ENCODE peak calls at places on chromosomes 12 and 14, in seven cellular contexts. One of them, this sample, is unnamed.

GRCh38 chr14:104086661-104087461 is 1.4 kb downstream of the ASPG start:
- ATAC-seq in HCT116: no peak
- ATAC-seq in upper lobe of right lung: no peak
- ATAC-seq in left lung: no peak
- ATAC-seq in lung: no peak
- ATAC-seq in Panc1: no peak
- ATAC-seq in K562: no peak
- ATAC-seq in this sample: no peak

GRCh38 chr12:104667139-104667538 is 210.4 kb downstream of the CHST11 start:
- ATAC-seq in HCT116: no peak
- ATAC-seq in upper lobe of right lung: peak
- ATAC-seq in left lung: peak
- ATAC-seq in lung: no peak
- ATAC-seq in Panc1: no peak
- ATAC-seq in K562: no peak
- ATAC-seq in this sample: peak

GRCh38 chr12:57166971-57167371 is 19.6 kb upstream of the LRP1-AS start:
- ATAC-seq in HCT116: peak
- ATAC-seq in upper lobe of right lung: no peak
- ATAC-seq in left lung: peak
- ATAC-seq in lung: no peak
- ATAC-seq in Panc1: peak
- ATAC-seq in K562: peak
- ATAC-seq in this sample: no peak

GRCh38 chr12:108319277-108320234 is 19.6 kb downstream of the CMKLR1 start:
- ATAC-seq in HCT116: no peak
- ATAC-seq in upper lobe of right lung: no peak
- ATAC-seq in left lung: no peak
- ATAC-seq in lung: no peak
- ATAC-seq in Panc1: no peak
- ATAC-seq in K562: no peak
- ATAC-seq in this sample: no peak

GRCh38 chr12:4829161-4829792 is 80.4 kb upstream of the KCNA1 start:
- ATAC-seq in HCT116: no peak
- ATAC-seq in upper lobe of right lung: no peak
- ATAC-seq in left lung: no peak
- ATAC-seq in lung: no peak
- ATAC-seq in Panc1: no peak
- ATAC-seq in K562: no peak
- ATAC-seq in this sample: no peak

GRCh38 chr12:131114331-131114730 is 160.6 kb downstream of the ADGRD1 start:
- ATAC-seq in HCT116: no peak
- ATAC-seq in upper lobe of right lung: no peak
- ATAC-seq in left lung: no peak
- ATAC-seq in lung: no peak
- ATAC-seq in Panc1: no peak
- ATAC-seq in K562: no peak
- ATAC-seq in this sample: no peak

GRCh38 chr12:14260011-14260993 is 105.2 kb upstream of the ATF7IP start:
- ATAC-seq in HCT116: peak
- ATAC-seq in upper lobe of right lung: peak
- ATAC-seq in left lung: peak
- ATAC-seq in lung: peak
- ATAC-seq in Panc1: peak
- ATAC-seq in K562: peak
- ATAC-seq in this sample: peak

GRCh38 chr14:104355949-104356737 is 217.8 kb downstream of the KIF26A start:
- ATAC-seq in HCT116: no peak
- ATAC-seq in upper lobe of right lung: no peak
- ATAC-seq in left lung: no peak
- ATAC-seq in lung: peak
- ATAC-seq in Panc1: no peak
- ATAC-seq in K562: no peak
- ATAC-seq in this sample: no peak

GRCh38 chr14:77738559-77739250 is 22.3 kb downstream of the SNW1 start:
- ATAC-seq in HCT116: no peak
- ATAC-seq in upper lobe of right lung: no peak
- ATAC-seq in left lung: peak
- ATAC-seq in lung: no peak
- ATAC-seq in Panc1: no peak
- ATAC-seq in K562: no peak
- ATAC-seq in this sample: no peak

GRCh38 chr12:109759595-109759994 is 46.0 kb downstream of the FAM222A start:
- ATAC-seq in HCT116: no peak
- ATAC-seq in upper lobe of right lung: no peak
- ATAC-seq in left lung: no peak
- ATAC-seq in lung: no peak
- ATAC-seq in Panc1: no peak
- ATAC-seq in K562: no peak
- ATAC-seq in this sample: no peak

GRCh38 chr12:93102744-93103143 is 173.6 kb upstream of the EEA1 start:
- ATAC-seq in HCT116: no peak
- ATAC-seq in upper lobe of right lung: no peak
- ATAC-seq in left lung: no peak
- ATAC-seq in lung: no peak
- ATAC-seq in Panc1: no peak
- ATAC-seq in K562: no peak
- ATAC-seq in this sample: no peak

GRCh38 chr12:110744176-110744575 is 1.5 kb upstream of the PPP1CC start:
- ATAC-seq in HCT116: peak
- ATAC-seq in upper lobe of right lung: no peak
- ATAC-seq in left lung: no peak
- ATAC-seq in lung: no peak
- ATAC-seq in Panc1: peak
- ATAC-seq in K562: no peak
- ATAC-seq in this sample: no peak

GRCh38 chr12:30330565-30330964 is 365.1 kb downstream of the IPO8 start:
- ATAC-seq in HCT116: no peak
- ATAC-seq in upper lobe of right lung: no peak
- ATAC-seq in left lung: no peak
- ATAC-seq in lung: no peak
- ATAC-seq in Panc1: no peak
- ATAC-seq in K562: no peak
- ATAC-seq in this sample: no peak

GRCh38 chr14:61649283-61649682 is 46.0 kb upstream of the HIF1A start:
- ATAC-seq in HCT116: no peak
- ATAC-seq in upper lobe of right lung: no peak
- ATAC-seq in left lung: no peak
- ATAC-seq in lung: no peak
- ATAC-seq in Panc1: no peak
- ATAC-seq in K562: no peak
- ATAC-seq in this sample: no peak

GRCh38 chr14:99133563-99134332 is 138.2 kb downstream of the BCL11B start:
- ATAC-seq in HCT116: no peak
- ATAC-seq in upper lobe of right lung: no peak
- ATAC-seq in left lung: no peak
- ATAC-seq in lung: no peak
- ATAC-seq in Panc1: no peak
- ATAC-seq in K562: no peak
- ATAC-seq in this sample: no peak

DNA sequence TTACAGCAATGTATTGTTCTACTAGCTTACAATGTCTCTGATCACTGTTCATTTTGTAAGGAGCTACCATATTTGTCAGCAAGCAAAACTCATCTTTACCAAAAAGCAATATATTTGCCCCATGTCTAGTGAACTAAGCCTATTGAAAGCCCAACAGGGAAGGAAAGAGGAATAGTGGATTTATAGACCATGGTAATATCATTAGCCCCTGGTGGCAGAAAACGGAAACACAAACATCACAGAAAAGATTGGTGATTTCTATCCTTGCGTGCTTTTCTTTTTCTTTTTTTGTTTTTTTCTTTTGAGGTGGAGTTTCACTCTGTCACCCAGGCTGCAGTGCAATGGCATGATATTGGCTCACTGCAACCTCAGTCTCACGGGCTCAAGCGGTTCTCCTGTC is 1562.4 kb upstream of the TMEM132C start:
- ATAC-seq in HCT116: no peak
- ATAC-seq in upper lobe of right lung: no peak
- ATAC-seq in left lung: no peak
- ATAC-seq in lung: no peak
- ATAC-seq in Panc1: no peak
- ATAC-seq in K562: no peak
- ATAC-seq in this sample: no peak
- TF ChIP-seq CTCF in HCT116: peak
- TF ChIP-seq CTCF in upper lobe of right lung: no peak
- TF ChIP-seq CTCF in left lung: no peak
- TF ChIP-seq CTCF in lung: no peak
- TF ChIP-seq CTCF in Panc1: peak
- TF ChIP-seq CTCF in K562: peak
- TF ChIP-seq CTCF in this sample: no peak

GRCh38 chr12:81079280-81080076 is 1.6 kb downstream of the ACSS3 start:
- ATAC-seq in HCT116: no peak
- ATAC-seq in upper lobe of right lung: no peak
- ATAC-seq in left lung: peak
- ATAC-seq in lung: no peak
- ATAC-seq in Panc1: no peak
- ATAC-seq in K562: no peak
- ATAC-seq in this sample: no peak
- H3K4me3 ChIP-seq in HCT116: no peak
- H3K4me3 ChIP-seq in upper lobe of right lung: peak
- H3K4me3 ChIP-seq in left lung: peak
- H3K4me3 ChIP-seq in lung: peak
- H3K4me3 ChIP-seq in Panc1: no peak
- H3K4me3 ChIP-seq in K562: no peak
- H3K4me3 ChIP-seq in this sample: no peak

DNA sequence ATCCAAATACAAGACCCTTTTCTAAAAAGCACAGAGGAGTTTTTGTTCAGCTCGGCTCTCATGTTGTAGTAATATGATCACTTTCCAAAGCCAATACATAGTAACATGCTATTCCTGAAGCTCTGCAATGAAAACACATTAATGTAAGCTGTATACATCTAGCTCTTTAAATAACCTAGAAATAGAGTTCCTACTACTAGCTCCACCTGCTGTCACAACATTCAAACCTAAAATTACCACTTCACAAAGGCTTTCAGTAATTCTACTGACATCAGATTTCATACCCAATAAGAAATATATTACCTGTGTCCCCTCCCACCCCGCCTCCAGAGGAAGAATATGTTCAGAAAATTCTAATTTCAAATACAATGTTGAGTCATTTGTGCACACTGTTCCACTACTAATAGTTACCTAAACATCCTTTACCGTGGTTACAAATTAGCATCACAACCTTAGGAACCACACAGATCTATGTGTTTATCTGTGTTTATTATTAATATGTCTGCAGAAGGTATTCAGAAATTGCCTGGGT is 17.8 kb downstream of the EFCAB11 start:
- ATAC-seq in HCT116: no peak
- ATAC-seq in upper lobe of right lung: no peak
- ATAC-seq in left lung: no peak
- ATAC-seq in lung: no peak
- ATAC-seq in Panc1: no peak
- ATAC-seq in K562: no peak
- ATAC-seq in this sample: no peak
- TF ChIP-seq CTCF in HCT116: no peak
- TF ChIP-seq CTCF in upper lobe of right lung: no peak
- TF ChIP-seq CTCF in left lung: no peak
- TF ChIP-seq CTCF in lung: no peak
- TF ChIP-seq CTCF in Panc1: peak
- TF ChIP-seq CTCF in K562: no peak
- TF ChIP-seq CTCF in this sample: no peak

GRCh38 chr14:75335588-75335987 is 57.0 kb downstream of the FOS start:
- ATAC-seq in HCT116: no peak
- ATAC-seq in upper lobe of right lung: no peak
- ATAC-seq in left lung: no peak
- ATAC-seq in lung: no peak
- ATAC-seq in Panc1: no peak
- ATAC-seq in K562: no peak
- ATAC-seq in this sample: no peak

GRCh38 chr14:75328575-75328974 is 49.9 kb downstream of the FOS start:
- ATAC-seq in HCT116: no peak
- ATAC-seq in upper lobe of right lung: no peak
- ATAC-seq in left lung: no peak
- ATAC-seq in lung: no peak
- ATAC-seq in Panc1: no peak
- ATAC-seq in K562: no peak
- ATAC-seq in this sample: no peak

GRCh38 chr14:75339059-75339458 is 60.4 kb downstream of the FOS start:
- ATAC-seq in HCT116: no peak
- ATAC-seq in upper lobe of right lung: no peak
- ATAC-seq in left lung: no peak
- ATAC-seq in lung: no peak
- ATAC-seq in Panc1: no peak
- ATAC-seq in K562: no peak
- ATAC-seq in this sample: peak

GRCh38 chr14:75333523-75334190 is 55.0 kb downstream of the FOS start:
- ATAC-seq in HCT116: no peak
- ATAC-seq in upper lobe of right lung: peak
- ATAC-seq in left lung: peak
- ATAC-seq in lung: no peak
- ATAC-seq in Panc1: no peak
- ATAC-seq in K562: no peak
- ATAC-seq in this sample: peak
- H3K4me3 ChIP-seq in HCT116: no peak
- H3K4me3 ChIP-seq in upper lobe of right lung: peak
- H3K4me3 ChIP-seq in left lung: no peak
- H3K4me3 ChIP-seq in lung: no peak
- H3K4me3 ChIP-seq in Panc1: no peak
- H3K4me3 ChIP-seq in K562: no peak
- H3K4me3 ChIP-seq in this sample: no peak

DNA sequence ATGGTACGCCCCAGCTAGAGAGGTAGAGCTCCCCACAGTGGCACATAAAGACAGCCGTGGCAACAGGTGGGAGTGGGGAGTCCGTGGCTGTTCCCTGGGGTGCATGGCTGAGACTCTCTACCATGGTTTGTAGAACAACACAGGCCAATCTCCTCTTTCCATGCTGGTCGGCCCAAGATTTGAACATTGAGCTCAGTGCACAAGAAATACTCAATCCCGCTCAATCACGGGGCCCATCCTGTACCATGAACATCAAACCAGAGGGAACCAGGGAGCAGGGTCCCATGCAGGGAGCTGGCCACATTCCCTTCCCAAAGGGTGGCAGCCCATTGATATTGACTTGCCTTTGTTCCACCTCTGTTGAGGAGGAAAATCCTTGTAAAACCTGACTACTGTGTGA is 353.1 kb downstream of the DPF3 start:
- ATAC-seq in HCT116: no peak
- ATAC-seq in upper lobe of right lung: no peak
- ATAC-seq in left lung: no peak
- ATAC-seq in lung: no peak
- ATAC-seq in Panc1: no peak
- ATAC-seq in K562: no peak
- ATAC-seq in this sample: no peak
- TF ChIP-seq CTCF in HCT116: no peak
- TF ChIP-seq CTCF in upper lobe of right lung: no peak
- TF ChIP-seq CTCF in left lung: no peak
- TF ChIP-seq CTCF in lung: no peak
- TF ChIP-seq CTCF in Panc1: no peak
- TF ChIP-seq CTCF in K562: no peak
- TF ChIP-seq CTCF in this sample: no peak